ENCODE peak calls at places on chromosome 20, in six cellular contexts. R, S, M, H, J and U are unnamed samples.

GRCh38 chr20:50721881-50722281 is 9.5 kb upstream of the PARD6B start:
- DNase-seq in M (no peak), J (peak), R (peak), S (no peak), H (no peak), U (no peak)

GRCh38 chr20:52962183-52962582 is 10.0 kb upstream of the TSHZ2 start:
- DNase-seq in S (no peak), M (no peak), H (no peak), R (no peak), J (no peak), U (no peak)

GRCh38 chr20:19688031-19688806 is 69.8 kb upstream of the RIN2 start:
- DNase-seq in M (no peak), H (no peak), J (peak), R (peak), S (no peak), U (no peak)

GRCh38 chr20:58692579-58693225 is at the start of gene NPEPL1:
- DNase-seq in S (peak), H (peak), R (peak), J (no peak), M (peak), U (peak)

GRCh38 chr20:51195419-51195901 is 172.6 kb upstream of the KCNG1 start:
- DNase-seq in M (no peak), H (no peak), J (no peak), S (no peak), R (no peak), U (no peak)

GRCh38 chr20:43977252-43977651 is 62.6 kb downstream of the TOX2 start:
- DNase-seq in J (no peak), S (no peak), M (no peak), R (no peak), H (no peak), U (no peak)

GRCh38 chr20:3783068-3783489 is 1.8 kb upstream of the SPEF1 start:
- DNase-seq in R (no peak), J (no peak), M (no peak), H (no peak), S (no peak), U (peak)

GRCh38 chr20:62583424-62583920 is 58.8 kb upstream of the SLCO4A1 start:
- DNase-seq in H (no peak), S (no peak), R (peak), M (no peak), J (no peak), U (no peak)

GRCh38 chr20:38730989-38731737 is 6.9 kb downstream of the SLC32A1 start:
- DNase-seq in R (peak), H (peak), J (no peak), S (peak), M (peak), U (peak)

GRCh38 chr20:50136822-50137599 is 16.5 kb downstream of the PEDS1 start:
- DNase-seq in R (no peak), S (no peak), H (no peak), M (no peak), J (no peak), U (no peak)

GRCh38 chr20:10679269-10679668 is 5.5 kb upstream of the JAG1 start:
- DNase-seq in H (no peak), S (no peak), J (no peak), M (no peak), R (no peak), U (no peak)

GRCh38 chr20:46151936-46152335 is 33.8 kb downstream of the CD40 start:
- DNase-seq in H (no peak), S (no peak), M (no peak), J (no peak), R (no peak), U (no peak)

GRCh38 chr20:57838670-57839142 is 128.9 kb upstream of the PMEPA1 start:
- DNase-seq in H (no peak), M (no peak), S (no peak), R (no peak), J (no peak), U (no peak)

GRCh38 chr20:33554914-33555420 is 65.1 kb downstream of the CBFA2T2 start:
- DNase-seq in J (no peak), R (no peak), M (no peak), H (peak), S (peak), U (no peak)

GRCh38 chr20:38581013-38581412 is at the start of gene ADIG:
- DNase-seq in H (no peak), M (no peak), R (peak), J (no peak), S (no peak), U (no peak)

GRCh38 chr20:53748821-53749402 is 155.3 kb upstream of the ZNF217 start:
- DNase-seq in J (no peak), S (no peak), M (no peak), R (no peak), H (no peak), U (no peak)

GRCh38 chr20:37859406-37860171 is 43.3 kb upstream of the VSTM2L start:
- DNase-seq in S (no peak), R (no peak), J (no peak), H (no peak), M (no peak), U (no peak)

GRCh38 chr20:3764659-3765058 is 2.9 kb downstream of the ADISSP start:
- DNase-seq in J (no peak), R (no peak), H (no peak), M (no peak), S (no peak), U (no peak)

GRCh38 chr20:38121741-38122140 is 43.3 kb downstream of the TGM2 start:
- DNase-seq in J (no peak), H (no peak), R (no peak), S (no peak), M (no peak), U (no peak)